ENCODE peak calls at places on chromosomes 12 and 14, in nine cellular contexts. I is nephron progenitor cell; K is heart left ventricle; S is CD8-positive, alpha-beta T cell; C is AG04450; B is breast epithelium; O is mammary epithelial cell; R is tibial nerve; N is adrenal gland. V is an unnamed sample.

GRCh38 chr14:69820991-69821390 is 23.9 kb upstream of the SLC10A1 start:
- DNase-seq in I (no peak), K (no peak), S (no peak), C (no peak), B (no peak), O (no peak), R (no peak), N (no peak), V (no peak)

GRCh38 chr12:15883536-15883935 is 1.3 kb downstream of the STRAP start:
- DNase-seq in I (no peak), K (no peak), S (no peak), C (no peak), B (no peak), O (peak; percentile 24), R (no peak), N (no peak), V (no peak)

GRCh38 chr12:48947727-48948126 is 9.6 kb downstream of the ARF3 start:
- DNase-seq in I (no peak), K (no peak), S (no peak), C (no peak), B (no peak), O (no peak), R (no peak), N (no peak), V (no peak)

GRCh38 chr12:50411051-50411660 is 10.5 kb downstream of the LARP4 start:
- DNase-seq in I (no peak), K (no peak), S (no peak), C (no peak), B (no peak), O (no peak), R (no peak), N (peak; percentile 70), V (no peak)

GRCh38 chr12:55188974-55189556 is 31.8 kb upstream of the OR10A7 start:
- DNase-seq in I (peak; percentile 57), K (no peak), S (peak; percentile 44), C (peak; percentile 48), B (no peak), O (peak; percentile 55), R (peak; percentile 80), N (peak; percentile 50), V (no peak)

GRCh38 chr14:94098359-94098758 is 12.2 kb upstream of the IFI27 start:
- DNase-seq in I (no peak), K (no peak), S (no peak), C (no peak), B (no peak), O (no peak), R (no peak), N (no peak), V (no peak)

GRCh38 chr12:123491481-123491880 is 33.5 kb downstream of the SNRNP35 start:
- DNase-seq in I (no peak), K (no peak), S (no peak), C (no peak), B (no peak), O (no peak), R (no peak), N (no peak), V (no peak)

GRCh38 chr12:8947737-8948136 is 1.7 kb downstream of the M6PR start:
- DNase-seq in I (no peak), K (no peak), S (no peak), C (no peak), B (no peak), O (no peak), R (no peak), N (no peak), V (no peak)

GRCh38 chr12:89450922-89451321 is 73.7 kb downstream of the GALNT4 start:
- DNase-seq in I (no peak), K (no peak), S (no peak), C (peak; percentile 55), B (no peak), O (no peak), R (no peak), N (no peak), V (no peak)

GRCh38 chr12:131102493-131102931 is 148.8 kb downstream of the ADGRD1 start:
- DNase-seq in I (no peak), K (peak; percentile 14), S (no peak), C (no peak), B (no peak), O (no peak), R (no peak), N (no peak), V (peak; percentile 14)

GRCh38 chr12:26158078-26158764 is 33.4 kb upstream of the BHLHE41 start:
- DNase-seq in I (no peak), K (no peak), S (no peak), C (no peak), B (no peak), O (peak; percentile 20), R (no peak), N (no peak), V (no peak)

GRCh38 chr14:24437020-24437735 is 5.4 kb downstream of the SDR39U1 start:
- DNase-seq in I (no peak), K (no peak), S (no peak), C (no peak), B (no peak), O (no peak), R (no peak), N (no peak), V (no peak)
- TF ChIP-seq CTCF in I (peak; percentile 15), K (no peak), S (peak; percentile 16), C (no peak), B (no peak), O (no peak), R (no peak), N (peak; percentile 19), V (no peak)

GRCh38 chr12:108087900-108088299 is 41.2 kb upstream of the WSCD2 start:
- DNase-seq in I (no peak), K (no peak), S (no peak), C (no peak), B (no peak), O (no peak), R (no peak), N (no peak), V (no peak)
- TF ChIP-seq CTCF in I (no peak), K (no peak), S (no peak), C (no peak), B (no peak), O (no peak), R (no peak), N (no peak), V (no peak)

GRCh38 chr14:57712101-57712500 is 153.8 kb downstream of the SLC35F4 start:
- DNase-seq in I (no peak), K (no peak), S (no peak), C (no peak), B (no peak), O (no peak), R (no peak), N (no peak), V (no peak)
- TF ChIP-seq CTCF in I (no peak), K (no peak), S (no peak), C (no peak), B (no peak), O (peak; percentile 50), R (no peak), N (no peak), V (no peak)

DNA sequence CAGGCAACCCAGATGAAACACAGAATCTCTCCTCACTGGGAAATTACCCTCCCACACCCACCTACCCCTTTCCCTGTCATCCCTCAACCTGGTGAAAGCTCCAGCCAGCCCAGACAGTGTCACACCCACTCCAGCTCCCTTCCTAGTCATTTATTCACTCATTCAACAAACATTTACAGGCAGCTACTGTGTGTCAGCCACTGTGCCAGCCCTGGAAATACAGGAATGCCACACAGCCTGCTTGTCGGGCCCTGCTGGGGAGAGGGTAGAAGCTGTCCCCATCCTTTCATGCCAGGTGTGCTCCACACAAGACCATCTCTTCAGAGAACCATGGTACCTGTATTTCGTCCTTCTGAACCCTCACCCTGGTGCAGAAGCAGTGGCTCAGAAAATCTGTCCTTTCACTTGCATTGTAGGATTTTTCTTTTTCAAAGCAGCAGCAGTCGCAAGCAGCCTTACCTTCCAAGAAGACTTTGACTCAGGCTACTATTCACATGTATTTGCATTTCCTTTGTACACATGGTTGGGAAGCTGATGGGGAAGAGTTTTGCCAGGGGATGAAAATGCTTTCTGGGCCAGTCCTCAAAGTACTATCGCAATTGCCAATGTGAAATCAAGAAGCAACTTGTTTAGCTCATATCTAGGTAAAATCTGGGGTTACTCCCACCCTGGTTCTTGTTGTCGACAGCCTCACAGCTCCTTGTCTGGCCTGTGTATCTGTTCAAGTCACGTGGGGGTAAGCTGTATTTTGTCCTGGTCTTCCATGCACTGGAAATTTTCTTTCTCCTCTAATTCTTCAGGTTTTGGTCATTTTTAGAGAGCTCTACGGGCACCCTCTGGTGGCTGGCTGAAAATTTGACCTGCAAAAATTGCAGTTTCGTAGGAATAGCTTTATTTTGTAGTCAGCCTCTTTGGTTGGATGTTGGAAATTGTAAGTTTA is 147.4 kb upstream of the EGLN3 start:
- DNase-seq in I (peak; percentile 38), K (peak; percentile 43), S (peak; percentile 6), C (no peak), B (no peak), O (peak; percentile 53), R (peak; percentile 39), N (peak; percentile 44), V (no peak)
- TF ChIP-seq CTCF in I (peak; percentile 64), K (peak; percentile 68), S (no peak), C (peak; percentile 66), B (no peak), O (peak; percentile 69), R (peak; percentile 70), N (peak; percentile 67), V (peak; percentile 66)

DNA sequence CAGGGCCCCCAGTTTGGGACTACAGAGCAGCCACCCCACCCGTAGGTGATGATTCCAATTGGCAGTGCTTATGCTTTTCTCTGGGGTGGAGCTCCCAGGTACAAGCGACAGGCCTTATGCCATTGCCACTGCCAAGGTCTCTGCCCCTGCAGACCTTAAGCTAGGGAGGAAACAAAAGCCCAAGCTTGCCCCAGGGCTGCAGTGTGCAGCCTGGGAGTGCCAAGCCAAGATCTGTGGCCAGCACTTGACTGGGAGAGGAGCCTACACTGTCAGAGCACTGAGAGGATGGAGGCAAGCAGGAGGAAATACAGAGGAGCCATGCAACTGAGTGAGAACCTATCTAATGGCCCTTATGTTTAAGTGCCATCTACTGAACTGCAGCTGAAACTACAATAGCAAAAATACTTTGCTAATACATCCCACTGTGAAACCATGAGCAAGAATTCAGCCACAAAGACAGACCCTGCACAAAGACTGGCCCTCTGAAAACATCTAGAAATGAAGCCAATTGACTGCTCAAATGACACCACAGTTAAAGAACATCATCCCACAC is 17.7 kb upstream of the ASCL1 start:
- DNase-seq in I (no peak), K (no peak), S (no peak), C (no peak), B (no peak), O (no peak), R (no peak), N (no peak), V (no peak)
- TF ChIP-seq CTCF in I (no peak), K (no peak), S (no peak), C (no peak), B (no peak), O (peak; percentile 14), R (no peak), N (no peak), V (no peak)

DNA sequence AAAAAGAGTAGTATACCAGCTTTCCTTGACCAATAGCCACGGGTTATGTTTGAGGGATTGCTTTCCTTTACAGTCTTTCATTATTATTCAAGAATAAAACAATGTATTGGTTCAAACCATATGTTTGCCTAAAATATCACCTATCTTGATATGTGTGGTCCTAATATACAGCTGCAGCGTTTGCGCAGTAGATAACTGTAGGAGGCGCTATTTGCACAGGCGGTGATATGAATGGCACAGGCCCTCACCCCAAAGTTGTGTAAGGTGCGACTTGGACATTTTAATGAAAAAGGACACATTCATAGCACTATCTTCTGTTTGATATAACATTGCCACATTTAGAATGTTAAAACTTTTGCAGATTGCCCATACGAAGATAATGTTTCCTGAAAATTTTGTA is 298.4 kb downstream of the TRHDE start:
- DNase-seq in I (peak; percentile 28), K (no peak), S (no peak), C (no peak), B (no peak), O (no peak), R (peak; percentile 6), N (no peak), V (no peak)
- TF ChIP-seq CTCF in I (peak; percentile 52), K (no peak), S (no peak), C (peak; percentile 22), B (no peak), O (peak; percentile 55), R (no peak), N (no peak), V (no peak)

V was measured in mesothelial cell of epicardium.